ENCODE peak calls at places on chromosome 19, in nine cellular contexts. V is A549, I is brain microvascular endothelial cell, T is WERI-Rb-1, L is tibial artery, Q is PC-3, G is RWPE1, H is upper lobe of left lung, O is stomach. F is an unnamed sample.
A peak's percentile ranks its signal among the peaks of the same experiment; 100 is the strongest.

GRCh38 chr19:21474671-21475181 is 30.7 kb upstream of the ZNF429 start:
- DNase-seq in V (no peak), I (peak; percentile 32), T (no peak), L (peak; percentile 85), Q (no peak), G (peak; percentile 82), H (peak; percentile 95), O (peak; percentile 75), F (peak; percentile 39)

GRCh38 chr19:14277608-14278007 is 71.6 kb upstream of the ADGRL1 start:
- DNase-seq in V (no peak), I (no peak), T (no peak), L (no peak), Q (no peak), G (no peak), H (peak; percentile 73), O (no peak), F (no peak)

GRCh38 chr19:11560404-11560988 is 1.5 kb upstream of the ELOF1 start:
- DNase-seq in V (peak; percentile 73), I (peak; percentile 77), T (peak; percentile 79), L (no peak), Q (peak; percentile 85), G (peak; percentile 57), H (no peak), O (peak; percentile 41), F (peak; percentile 26)

GRCh38 chr19:3047307-3048189 is 14.7 kb downstream of the TLE5 start:
- DNase-seq in V (peak; percentile 77), I (peak; percentile 66), T (peak; percentile 96), L (peak; percentile 92), Q (peak; percentile 58), G (peak; percentile 45), H (no peak), O (peak; percentile 87), F (no peak)

GRCh38 chr19:15284896-15285295 is 47.4 kb downstream of the BRD4 start:
- DNase-seq in V (no peak), I (no peak), T (no peak), L (no peak), Q (no peak), G (no peak), H (no peak), O (no peak), F (no peak)

GRCh38 chr19:53865918-53866696 is 1.6 kb upstream of the MYADM start:
- DNase-seq in V (peak; percentile 92), I (no peak), T (peak; percentile 22), L (peak; percentile 92), Q (peak; percentile 82), G (peak; percentile 38), H (peak; percentile 96), O (peak; percentile 71), F (peak; percentile 73)

GRCh38 chr19:51055866-51056265 is 9.0 kb downstream of the KLK13 start:
- DNase-seq in V (no peak), I (no peak), T (no peak), L (no peak), Q (peak; percentile 68), G (no peak), H (no peak), O (no peak), F (no peak)

GRCh38 chr19:14477417-14478112 is 2.4 kb upstream of the PTGER1 start:
- DNase-seq in V (no peak), I (no peak), T (no peak), L (no peak), Q (no peak), G (no peak), H (no peak), O (no peak), F (no peak)

GRCh38 chr19:33763661-33764343 is 32.9 kb upstream of the KCTD15 start:
- DNase-seq in V (no peak), I (no peak), T (no peak), L (no peak), Q (no peak), G (no peak), H (peak; percentile 42), O (no peak), F (no peak)

GRCh38 chr19:58021541-58022282 is 12.1 kb upstream of the ZSCAN1 start:
- DNase-seq in V (peak; percentile 55), I (peak; percentile 9), T (peak; percentile 84), L (no peak), Q (no peak), G (no peak), H (peak; percentile 49), O (no peak), F (peak; percentile 15)

GRCh38 chr19:16417660-16418596 is 53.8 kb downstream of the EPS15L1 start:
- DNase-seq in V (peak; percentile 48), I (peak; percentile 35), T (peak; percentile 63), L (no peak), Q (peak; percentile 70), G (peak; percentile 81), H (peak; percentile 87), O (peak; percentile 75), F (peak; percentile 5)

GRCh38 chr19:30439271-30439750 is 67.1 kb downstream of the ZNF536 start:
- DNase-seq in V (no peak), I (no peak), T (no peak), L (peak; percentile 42), Q (no peak), G (no peak), H (peak; percentile 42), O (no peak), F (no peak)

GRCh38 chr19:54096642-54097106 is 3.9 kb downstream of the OSCAR start:
- DNase-seq in V (peak; percentile 79), I (no peak), T (no peak), L (no peak), Q (peak; percentile 25), G (no peak), H (no peak), O (no peak), F (no peak)

GRCh38 chr19:18745012-18745735 is 45.9 kb downstream of the COMP start:
- DNase-seq in V (no peak), I (no peak), T (no peak), L (no peak), Q (no peak), G (no peak), H (peak; percentile 82), O (no peak), F (no peak)

GRCh38 chr19:34457446-34457845 is 24.1 kb upstream of the WTIP start:
- DNase-seq in V (no peak), I (no peak), T (no peak), L (no peak), Q (no peak), G (no peak), H (no peak), O (no peak), F (no peak)

GRCh38 chr19:18308051-18308947 is 14.6 kb downstream of the LSM4 start:
- DNase-seq in V (no peak), I (no peak), T (no peak), L (peak; percentile 72), Q (no peak), G (no peak), H (peak; percentile 55), O (no peak), F (no peak)

DNA sequence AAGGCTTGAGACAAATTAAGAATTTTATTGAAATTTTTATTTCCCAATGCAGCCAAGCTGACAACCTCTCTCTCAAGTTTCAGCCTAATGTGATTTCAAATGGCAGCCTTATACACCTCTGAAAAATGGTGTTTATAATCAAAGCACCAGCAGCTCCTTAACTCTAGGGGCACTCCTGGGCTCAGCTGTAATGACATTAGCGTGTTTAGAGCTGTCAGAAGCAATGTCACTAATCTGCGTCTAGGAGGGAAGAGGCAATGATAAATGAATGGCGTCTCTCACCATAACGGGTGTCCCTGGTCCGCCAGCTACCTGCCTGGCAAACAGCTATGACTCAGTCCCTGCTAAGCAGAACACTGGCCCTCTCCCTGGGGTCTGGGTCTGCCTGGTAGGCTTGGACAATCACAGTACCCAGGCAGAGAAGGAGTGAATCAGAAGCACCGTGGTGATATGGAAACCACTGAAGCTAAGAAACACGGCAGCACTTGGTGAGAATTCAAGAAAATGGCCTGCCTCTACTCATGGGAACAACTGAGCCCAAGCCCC is 131.8 kb upstream of the VSTM2B start:
- DNase-seq in V (no peak), I (no peak), T (no peak), L (no peak), Q (peak; percentile 1), G (no peak), H (no peak), O (no peak), F (no peak)
- H3K27ac ChIP-seq in V (no peak overlapping the region), I (no peak overlapping the region), T (no peak overlapping the region), L (no peak overlapping the region), Q (no peak overlapping the region), G (no peak overlapping the region), H (no peak overlapping the region), O (no peak overlapping the region), F (no peak overlapping the region)

GRCh38 chr19:38850231-38850975 is 617 bp upstream of the HNRNPL start:
- DNase-seq in V (peak; percentile 100), I (peak; percentile 100), T (peak; percentile 99), L (peak; percentile 100), Q (peak; percentile 99), G (peak; percentile 99), H (peak; percentile 95), O (peak; percentile 100), F (peak; percentile 100)

GRCh38 chr19:38851622-38852230 is 1.9 kb upstream of the HNRNPL start:
- DNase-seq in V (peak; percentile 98), I (peak; percentile 78), T (peak; percentile 92), L (peak; percentile 96), Q (peak; percentile 91), G (peak; percentile 91), H (peak; percentile 98), O (peak; percentile 96), F (peak; percentile 80)

GRCh38 chr19:38853214-38853613 is 3.4 kb upstream of the HNRNPL start:
- DNase-seq in V (no peak), I (no peak), T (no peak), L (no peak), Q (no peak), G (no peak), H (no peak), O (no peak), F (no peak)

GRCh38 chr19:38850976-38851621 is 1.3 kb upstream of the HNRNPL start:
- DNase-seq in V (no peak), I (no peak), T (peak; percentile 41), L (peak; percentile 75), Q (no peak), G (no peak), H (peak; percentile 76), O (no peak), F (no peak)

GRCh38 chr19:38852231-38853044 is 2.7 kb upstream of the HNRNPL start:
- DNase-seq in V (peak; percentile 89), I (peak; percentile 43), T (peak; percentile 49), L (peak; percentile 83), Q (peak; percentile 57), G (peak; percentile 47), H (peak; percentile 76), O (peak; percentile 56), F (peak; percentile 40)
- H3K27ac ChIP-seq in V (peak overlapping the region; percentile 93), I (peak overlapping the region; percentile 84), T (peak overlapping the region; percentile 86), L (peak overlapping the region; percentile 91), Q (peak overlapping the region; percentile 78), G (peak overlapping the region; percentile 99), H (peak overlapping the region; percentile 100), O (peak overlapping the region; percentile 99), F (peak overlapping the region; percentile 96)

GRCh38 chr19:12997967-12998940 is 3.0 kb downstream of the NFIX start:
- DNase-seq in V (no peak), I (no peak), T (no peak), L (no peak), Q (no peak), G (no peak), H (no peak), O (no peak), F (no peak)
- H3K27ac ChIP-seq in V (no peak overlapping the region), I (no peak overlapping the region), T (no peak overlapping the region), L (peak overlapping the region; percentile 88), Q (no peak overlapping the region), G (peak overlapping the region; percentile 98), H (peak overlapping the region; percentile 94), O (peak overlapping the region; percentile 94), F (peak overlapping the region; percentile 44)

DNA sequence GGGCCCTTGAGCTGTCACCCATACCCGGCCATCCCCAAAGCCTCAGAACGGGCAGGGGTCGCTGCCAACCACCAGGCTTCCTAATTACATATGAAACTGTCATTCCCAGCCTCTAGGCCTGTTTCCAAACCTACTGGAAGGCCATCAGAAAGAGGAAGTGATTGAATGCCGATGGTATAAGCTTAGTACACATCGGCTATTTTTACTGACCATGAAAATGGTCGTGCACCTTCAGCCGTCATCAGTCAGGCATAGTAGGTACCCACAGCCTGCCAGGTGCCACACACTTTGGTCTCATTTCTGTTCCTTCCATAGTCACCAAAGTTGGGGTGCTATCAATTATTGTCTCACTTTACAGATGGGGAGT is 10.2 kb downstream of the KRI1 start:
- DNase-seq in V (no peak), I (no peak), T (no peak), L (no peak), Q (no peak), G (no peak), H (no peak), O (no peak), F (no peak)
- H3K27ac ChIP-seq in V (no peak overlapping the region), I (no peak overlapping the region), T (peak overlapping the region; percentile 28), L (no peak overlapping the region), Q (no peak overlapping the region), G (peak overlapping the region; percentile 96), H (no peak overlapping the region), O (no peak overlapping the region), F (no peak overlapping the region)

F was measured in caudate nucleus.